ENCODE peak calls at places on chromosomes 3 and 15, in seven cellular contexts. B is adipocyte, G is fibroblast of the conjunctiva, N is memory B cell, P is psoas muscle, Q is upper lobe of right lung, A is NCI-H1417. C is an unnamed sample.

GRCh38 chr3:13547591-13548371 is 1.1 kb upstream of the FBLN2 start:
- DNase-seq in B (no peak), G (no peak), N (no peak), P (peak; percentile 57), Q (no peak), A (no peak), C (no peak)

GRCh38 chr3:124861041-124861440 is 26.1 kb downstream of the ITGB5 start:
- DNase-seq in B (no peak), G (peak; percentile 18), N (no peak), P (no peak), Q (no peak), A (no peak), C (peak; percentile 82)

GRCh38 chr3:129596194-129597086 is 10.0 kb downstream of the PLXND1 start:
- DNase-seq in B (peak; percentile 90), G (peak; percentile 90), N (no peak), P (peak; percentile 94), Q (peak; percentile 88), A (no peak), C (peak; percentile 98)

GRCh38 chr15:78507831-78508160 is 419 bp downstream of the HYKK start:
- DNase-seq in B (no peak), G (no peak), N (no peak), P (no peak), Q (no peak), A (no peak), C (no peak)

GRCh38 chr3:43773273-43774104 is 82.8 kb downstream of the ABHD5 start:
- DNase-seq in B (peak; percentile 47), G (no peak), N (no peak), P (peak; percentile 61), Q (no peak), A (no peak), C (peak; percentile 63)

GRCh38 chr3:83453010-83453409 is 1505.8 kb upstream of the CADM2 start:
- DNase-seq in B (no peak), G (no peak), N (no peak), P (no peak), Q (no peak), A (peak; percentile 56), C (no peak)

GRCh38 chr15:65833501-65834220 is 35.6 kb upstream of the RAB11A start:
- DNase-seq in B (no peak), G (no peak), N (no peak), P (peak; percentile 57), Q (no peak), A (peak; percentile 2), C (no peak)

GRCh38 chr3:146142757-146143156 is 18.2 kb downstream of the PLOD2 start:
- DNase-seq in B (peak; percentile 57), G (no peak), N (no peak), P (no peak), Q (no peak), A (no peak), C (peak; percentile 34)

GRCh38 chr3:76501315-76501714 is 538.6 kb upstream of the ROBO2 start:
- DNase-seq in B (no peak), G (no peak), N (no peak), P (no peak), Q (no peak), A (no peak), C (no peak)

GRCh38 chr3:139546772-139547171 is 7.2 kb upstream of the RBP1 start:
- DNase-seq in B (no peak), G (no peak), N (no peak), P (no peak), Q (no peak), A (no peak), C (no peak)

GRCh38 chr3:187740446-187741399 is 4.5 kb downstream of the BCL6 start:
- DNase-seq in B (peak; percentile 87), G (peak; percentile 74), N (peak; percentile 70), P (peak; percentile 90), Q (peak; percentile 90), A (peak; percentile 53), C (peak; percentile 87)

GRCh38 chr3:58994746-58995330 is 55.0 kb downstream of the CFAP20DC start:
- DNase-seq in B (peak; percentile 88), G (peak; percentile 68), N (peak; percentile 23), P (no peak), Q (no peak), A (peak; percentile 68), C (peak; percentile 62)

GRCh38 chr3:32743934-32744333 is 58.9 kb downstream of the CNOT10 start:
- DNase-seq in B (peak; percentile 81), G (peak; percentile 44), N (no peak), P (no peak), Q (no peak), A (no peak), C (peak; percentile 79)

GRCh38 chr3:38115645-38116427 is 21.1 kb downstream of the ACAA1 start:
- DNase-seq in B (no peak), G (no peak), N (no peak), P (no peak), Q (no peak), A (no peak), C (no peak)

GRCh38 chr3:133412511-133413165 is 12.8 kb downstream of the BFSP2 start:
- DNase-seq in B (no peak), G (no peak), N (no peak), P (no peak), Q (no peak), A (no peak), C (no peak)

GRCh38 chr3:45957606-45958005 is 14.3 kb downstream of the CXCR6 start:
- DNase-seq in B (no peak), G (no peak), N (no peak), P (no peak), Q (no peak), A (no peak), C (no peak)

GRCh38 chr3:78221796-78222195 is 1181.9 kb downstream of the ROBO2 start:
- DNase-seq in B (no peak), G (no peak), N (no peak), P (no peak), Q (no peak), A (no peak), C (no peak)

GRCh38 chr3:71031151-71031550 is 552.4 kb downstream of the FOXP1 start:
- DNase-seq in B (no peak), G (no peak), N (peak; percentile 46), P (no peak), Q (no peak), A (no peak), C (no peak)

GRCh38 chr15:36567445-36567844 is 12.0 kb upstream of the CDIN1 start:
- DNase-seq in B (no peak), G (no peak), N (no peak), P (no peak), Q (no peak), A (no peak), C (no peak)

GRCh38 chr3:169813757-169814517 is 1.2 kb upstream of the LRRC34 start:
- DNase-seq in B (no peak), G (no peak), N (peak; percentile 86), P (no peak), Q (peak; percentile 68), A (no peak), C (no peak)

GRCh38 chr3:152621006-152621868 is 213.7 kb upstream of the P2RY1 start:
- DNase-seq in B (peak; percentile 14), G (no peak), N (no peak), P (no peak), Q (no peak), A (no peak), C (no peak)

C was measured in fibroblast of gingiva.